ENCODE peak calls at places on chromosomes 11 and 22, in six cellular contexts. One of them, this sample, is unnamed.

GRCh38 chr22:42869888-42870480 is 12.9 kb upstream of the ARFGAP3 start:
- DNase-seq in HepG2: no peak
- DNase-seq in ovary: no peak
- DNase-seq in activated CD4-positive, alpha-beta T cell treated with anti-CD3 and anti-CD28 coated beads, Interleukin-2, amount 50 U/mL, for 4 hours: no peak
- DNase-seq in lower leg skin: no peak
- DNase-seq in astrocyte of the hippocampus: no peak
- DNase-seq in this sample: no peak

GRCh38 chr11:109658169-109658568 is 236.2 kb downstream of the C11orf87 start:
- DNase-seq in HepG2: no peak
- DNase-seq in ovary: no peak
- DNase-seq in activated CD4-positive, alpha-beta T cell treated with anti-CD3 and anti-CD28 coated beads, Interleukin-2, amount 50 U/mL, for 4 hours: no peak
- DNase-seq in lower leg skin: no peak
- DNase-seq in astrocyte of the hippocampus: no peak
- DNase-seq in this sample: no peak

GRCh38 chr11:64312947-64313346 is 4.4 kb downstream of the TRMT112 start:
- DNase-seq in HepG2: no peak
- DNase-seq in ovary: no peak
- DNase-seq in activated CD4-positive, alpha-beta T cell treated with anti-CD3 and anti-CD28 coated beads, Interleukin-2, amount 50 U/mL, for 4 hours: no peak
- DNase-seq in lower leg skin: no peak
- DNase-seq in astrocyte of the hippocampus: no peak
- DNase-seq in this sample: no peak

GRCh38 chr11:74689666-74690065 is 41.6 kb downstream of the CHRDL2 start:
- DNase-seq in HepG2: peak
- DNase-seq in ovary: no peak
- DNase-seq in activated CD4-positive, alpha-beta T cell treated with anti-CD3 and anti-CD28 coated beads, Interleukin-2, amount 50 U/mL, for 4 hours: no peak
- DNase-seq in lower leg skin: no peak
- DNase-seq in astrocyte of the hippocampus: peak
- DNase-seq in this sample: no peak

GRCh38 chr11:12800032-12800671 is 125.9 kb downstream of the TEAD1 start:
- DNase-seq in HepG2: peak
- DNase-seq in ovary: no peak
- DNase-seq in activated CD4-positive, alpha-beta T cell treated with anti-CD3 and anti-CD28 coated beads, Interleukin-2, amount 50 U/mL, for 4 hours: no peak
- DNase-seq in lower leg skin: no peak
- DNase-seq in astrocyte of the hippocampus: peak
- DNase-seq in this sample: no peak

GRCh38 chr11:122229611-122230386 is 113.8 kb upstream of the BLID start:
- DNase-seq in HepG2: peak
- DNase-seq in ovary: no peak
- DNase-seq in activated CD4-positive, alpha-beta T cell treated with anti-CD3 and anti-CD28 coated beads, Interleukin-2, amount 50 U/mL, for 4 hours: no peak
- DNase-seq in lower leg skin: no peak
- DNase-seq in astrocyte of the hippocampus: no peak
- DNase-seq in this sample: no peak

GRCh38 chr11:95078526-95078925 is 11.1 kb upstream of the ENDOD1 start:
- DNase-seq in HepG2: no peak
- DNase-seq in ovary: no peak
- DNase-seq in activated CD4-positive, alpha-beta T cell treated with anti-CD3 and anti-CD28 coated beads, Interleukin-2, amount 50 U/mL, for 4 hours: no peak
- DNase-seq in lower leg skin: no peak
- DNase-seq in astrocyte of the hippocampus: no peak
- DNase-seq in this sample: no peak

GRCh38 chr11:65696802-65697552 is 15.1 kb upstream of the KAT5 start:
- DNase-seq in HepG2: no peak
- DNase-seq in ovary: no peak
- DNase-seq in activated CD4-positive, alpha-beta T cell treated with anti-CD3 and anti-CD28 coated beads, Interleukin-2, amount 50 U/mL, for 4 hours: no peak
- DNase-seq in lower leg skin: no peak
- DNase-seq in astrocyte of the hippocampus: no peak
- DNase-seq in this sample: no peak

GRCh38 chr11:69868003-69868865 is 49.0 kb upstream of the FGF3 start:
- DNase-seq in HepG2: no peak
- DNase-seq in ovary: no peak
- DNase-seq in activated CD4-positive, alpha-beta T cell treated with anti-CD3 and anti-CD28 coated beads, Interleukin-2, amount 50 U/mL, for 4 hours: no peak
- DNase-seq in lower leg skin: no peak
- DNase-seq in astrocyte of the hippocampus: peak
- DNase-seq in this sample: no peak

GRCh38 chr22:43014062-43014875 is 680 bp downstream of the PACSIN2 start:
- DNase-seq in HepG2: peak
- DNase-seq in ovary: peak
- DNase-seq in activated CD4-positive, alpha-beta T cell treated with anti-CD3 and anti-CD28 coated beads, Interleukin-2, amount 50 U/mL, for 4 hours: peak
- DNase-seq in lower leg skin: no peak
- DNase-seq in astrocyte of the hippocampus: peak
- DNase-seq in this sample: no peak

GRCh38 chr11:29773656-29774264 is 243.1 kb downstream of the KCNA4 start:
- DNase-seq in HepG2: no peak
- DNase-seq in ovary: no peak
- DNase-seq in activated CD4-positive, alpha-beta T cell treated with anti-CD3 and anti-CD28 coated beads, Interleukin-2, amount 50 U/mL, for 4 hours: no peak
- DNase-seq in lower leg skin: no peak
- DNase-seq in astrocyte of the hippocampus: peak
- DNase-seq in this sample: no peak

GRCh38 chr11:33598426-33599069 is 102.1 kb downstream of the C11orf91 start:
- DNase-seq in HepG2: no peak
- DNase-seq in ovary: no peak
- DNase-seq in activated CD4-positive, alpha-beta T cell treated with anti-CD3 and anti-CD28 coated beads, Interleukin-2, amount 50 U/mL, for 4 hours: no peak
- DNase-seq in lower leg skin: no peak
- DNase-seq in astrocyte of the hippocampus: peak
- DNase-seq in this sample: no peak

GRCh38 chr11:17386331-17387084 is 2.0 kb downstream of the KCNJ11 start:
- DNase-seq in HepG2: peak
- DNase-seq in ovary: no peak
- DNase-seq in activated CD4-positive, alpha-beta T cell treated with anti-CD3 and anti-CD28 coated beads, Interleukin-2, amount 50 U/mL, for 4 hours: peak
- DNase-seq in lower leg skin: no peak
- DNase-seq in astrocyte of the hippocampus: peak
- DNase-seq in this sample: peak

GRCh38 chr11:76648929-76649328 is 21.6 kb downstream of the LRRC32 start:
- DNase-seq in HepG2: no peak
- DNase-seq in ovary: no peak
- DNase-seq in activated CD4-positive, alpha-beta T cell treated with anti-CD3 and anti-CD28 coated beads, Interleukin-2, amount 50 U/mL, for 4 hours: no peak
- DNase-seq in lower leg skin: no peak
- DNase-seq in astrocyte of the hippocampus: no peak
- DNase-seq in this sample: no peak

This sample was measured in Kasumi-1.